ENCODE peak calls at places on chromosomes 4 and X, in five cellular contexts. M is mammary epithelial cell, N is Panc1, E is upper lobe of left lung, L is right lobe of liver. Q is an unnamed sample.

GRCh38 chrX:13733506-13733905 is 914 bp downstream of the TRAPPC2 start:
- DNase-seq in N (no peak), L (no peak), M (no peak), E (no peak), Q (no peak)

GRCh38 chr4:101221294-101221693 is 126.0 kb downstream of the PPP3CA start:
- DNase-seq in E (no peak), N (no peak), M (no peak), L (no peak), Q (no peak)

GRCh38 chr4:101346562-101347266 is 612 bp downstream of the PPP3CA start:
- DNase-seq in L (peak), M (peak), N (no peak), E (peak), Q (no peak)

GRCh38 chrX:69161371-69161770 is 3.9 kb downstream of the PJA1 start:
- DNase-seq in M (no peak), N (no peak), E (no peak), L (no peak), Q (no peak)

GRCh38 chr4:2962614-2963184 is 507 bp downstream of the NOP14 start:
- DNase-seq in L (no peak), N (no peak), M (no peak), E (peak), Q (no peak)

GRCh38 chr4:36256398-36256828 is 12.1 kb upstream of the ARAP2 start:
- DNase-seq in L (no peak), E (no peak), N (no peak), M (no peak), Q (no peak)

GRCh38 chrX:33726281-33727160 is 405.6 kb downstream of the FAM47A start:
- DNase-seq in L (no peak), M (no peak), E (no peak), N (no peak), Q (no peak)

GRCh38 chr4:4502694-4503311 is 39.0 kb downstream of the STX18 start:
- DNase-seq in M (no peak), N (no peak), E (no peak), L (no peak), Q (no peak)

GRCh38 chrX:53262918-53263394 is 18.4 kb downstream of the IQSEC2 start:
- DNase-seq in N (no peak), E (no peak), L (no peak), M (peak), Q (no peak)

GRCh38 chrX:94204524-94204923 is 530.5 kb downstream of the FAM133A start:
- DNase-seq in L (no peak), N (no peak), M (peak), E (no peak), Q (no peak)

GRCh38 chr4:41656572-41657301 is 91.8 kb downstream of the PHOX2B start:
- DNase-seq in N (no peak), M (no peak), E (no peak), L (peak), Q (no peak)

GRCh38 chrX:110315541-110315940 is 2.3 kb downstream of the AMMECR1 start:
- DNase-seq in E (no peak), L (no peak), N (no peak), M (no peak), Q (no peak)

DNA sequence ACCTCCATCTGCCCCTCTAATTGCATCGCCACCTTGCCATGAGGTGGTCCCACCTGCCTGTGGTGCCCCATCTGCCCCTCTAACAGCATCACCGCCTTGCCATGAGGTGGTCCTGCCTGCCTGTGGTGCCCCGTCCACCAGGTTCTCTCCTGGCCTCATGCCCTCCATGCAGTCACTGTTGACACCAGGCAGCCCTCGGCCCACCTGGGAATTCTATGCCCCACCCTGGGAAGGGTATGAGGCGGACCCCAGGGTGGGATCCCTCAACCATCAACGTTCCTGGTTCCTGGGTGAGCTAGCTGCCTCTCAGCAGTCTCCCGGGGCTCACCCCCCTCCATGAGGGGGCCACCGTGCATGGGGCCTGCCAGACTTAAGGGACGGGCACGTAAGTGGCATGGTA is 38.9 kb downstream of the ACOX3 start:
- DNase-seq in M (no peak), E (no peak), N (no peak), L (no peak), Q (no peak)
- H3K27ac ChIP-seq in M (no peak), E (peak), N (no peak), L (no peak), Q (peak)

GRCh38 chr4:94126669-94127068 is 81.0 kb upstream of the SMARCAD1 start:
- DNase-seq in M (no peak), E (no peak), N (no peak), L (no peak), Q (no peak)
- TF ChIP-seq CTCF in M (peak), E (no peak), N (peak), L (peak), Q (no peak)

GRCh38 chr4:336099-336892 is 1.3 kb upstream of the ZNF141 start:
- DNase-seq in M (no peak), L (peak), E (peak), N (no peak), Q (peak)
- H3K27ac ChIP-seq in M (no peak), L (peak), E (peak), N (no peak), Q (peak)

GRCh38 chrX:926991-927390 is 285.5 kb downstream of the CRLF2 start:
- DNase-seq in N (no peak), L (no peak), M (no peak), E (no peak), Q (no peak)
- TF ChIP-seq CTCF in N (no peak), L (no peak), M (no peak), E (no peak), Q (no peak)

GRCh38 chr4:16722386-16722785 is 176.1 kb downstream of the LDB2 start:
- DNase-seq in M (no peak), L (no peak), E (no peak), N (no peak), Q (no peak)
- H3K27ac ChIP-seq in M (no peak), L (peak), E (no peak), N (no peak), Q (no peak)

GRCh38 chr4:85793256-85793655 is 318.3 kb downstream of the ARHGAP24 start:
- DNase-seq in N (no peak), L (no peak), E (no peak), M (no peak), Q (no peak)
- TF ChIP-seq CTCF in N (no peak), L (no peak), E (no peak), M (no peak), Q (no peak)

GRCh38 chr4:11495818-11496217 is 67.1 kb upstream of the HS3ST1 start:
- DNase-seq in M (no peak), L (no peak), E (no peak), N (no peak), Q (no peak)

GRCh38 chr4:11497212-11497806 is 68.6 kb upstream of the HS3ST1 start:
- DNase-seq in L (no peak), M (peak), E (no peak), N (no peak), Q (no peak)

GRCh38 chr4:11496313-11496956 is 67.7 kb upstream of the HS3ST1 start:
- DNase-seq in N (no peak), L (no peak), M (peak), E (no peak), Q (no peak)

GRCh38 chr4:11495291-11495690 is 66.6 kb upstream of the HS3ST1 start:
- DNase-seq in M (no peak), E (no peak), L (no peak), N (no peak), Q (no peak)

GRCh38 chr4:11497972-11498371 is 69.3 kb upstream of the HS3ST1 start:
- DNase-seq in M (peak), N (no peak), L (no peak), E (no peak), Q (no peak)
- H3K27ac ChIP-seq in M (peak), N (no peak), L (no peak), E (no peak), Q (no peak)

DNA sequence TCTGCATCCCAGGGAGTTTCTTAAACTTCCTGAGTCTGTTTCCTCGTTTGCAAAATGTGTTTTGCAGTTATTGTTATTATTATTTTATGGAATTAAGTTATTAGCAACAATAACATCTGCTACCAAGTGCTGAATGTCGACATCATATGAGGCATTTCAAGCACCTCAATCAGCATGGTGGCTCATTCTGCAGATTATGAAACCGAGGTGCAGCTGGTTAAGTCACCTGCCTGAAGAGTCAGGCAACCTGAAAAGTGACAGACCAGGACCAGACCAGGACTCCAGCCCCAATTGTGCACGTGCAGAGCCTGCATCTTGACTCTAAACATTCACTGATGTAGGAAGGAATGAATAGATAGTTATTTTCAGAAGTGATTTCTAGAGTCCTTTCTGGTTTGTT is 99.8 kb downstream of the AFAP1 start:
- DNase-seq in M (no peak), E (no peak), N (no peak), L (no peak), Q (no peak)
- TF ChIP-seq CTCF in M (no peak), E (no peak), N (no peak), L (no peak), Q (no peak)

DNA sequence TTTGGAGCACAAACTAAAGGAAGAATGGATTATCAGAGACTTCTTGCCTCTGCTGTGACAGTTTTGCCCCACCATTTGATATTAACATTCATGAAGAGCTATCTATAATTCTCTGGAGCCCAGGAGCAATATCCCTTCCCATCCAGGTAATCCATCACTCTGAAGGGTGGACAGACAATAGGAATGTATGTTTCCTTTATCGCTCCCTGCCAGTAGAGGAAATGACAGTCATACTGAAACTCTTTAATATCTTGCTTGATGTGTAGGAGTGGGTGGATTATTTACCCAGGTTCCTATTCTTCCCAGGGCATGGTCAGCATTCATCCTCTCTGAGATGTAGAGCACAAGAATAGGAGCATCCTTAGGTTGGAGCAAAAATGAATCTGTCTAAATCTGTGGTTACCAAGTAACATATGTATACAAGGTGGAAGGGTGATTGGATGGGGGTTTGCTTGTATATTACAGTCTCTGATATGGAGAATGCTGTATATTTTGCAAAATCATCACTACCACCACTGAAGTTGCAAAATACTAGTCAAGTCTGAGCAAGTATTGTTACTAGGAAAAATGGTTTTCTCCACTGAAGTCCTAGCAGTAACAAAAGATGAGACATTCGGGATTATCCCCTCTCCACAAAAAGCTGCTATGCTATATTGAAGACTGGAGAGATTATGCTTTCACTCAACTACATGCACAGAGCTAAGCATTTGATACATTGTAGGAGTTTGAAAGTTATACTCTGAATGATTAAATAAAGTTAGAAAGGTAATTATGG is 151.6 kb downstream of the CBLL2 start:
- DNase-seq in M (peak), N (no peak), L (no peak), E (no peak), Q (no peak)
- H3K27ac ChIP-seq in M (peak), N (no peak), L (no peak), E (no peak), Q (no peak)

DNA sequence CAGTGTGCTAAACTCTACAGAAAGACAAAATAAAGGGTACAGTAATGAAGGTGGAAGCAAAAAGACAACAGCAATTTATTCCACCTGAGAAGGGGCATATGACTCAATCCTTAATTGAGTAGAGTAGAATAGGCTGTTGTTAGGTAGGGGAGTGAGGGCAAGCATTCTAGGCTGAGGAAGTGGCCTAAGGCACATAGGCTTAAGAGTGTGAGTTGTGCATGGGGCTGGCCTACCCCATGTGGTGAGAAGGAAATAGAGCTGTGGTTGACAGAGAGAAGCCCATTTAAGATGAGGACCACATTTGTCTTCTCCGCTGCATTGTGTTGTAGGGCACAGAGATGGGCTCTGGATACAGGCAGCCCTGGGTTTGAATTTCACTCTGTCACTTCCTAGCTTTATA is 3.4 kb upstream of the ZCCHC18 start:
- DNase-seq in L (no peak), M (no peak), N (no peak), E (no peak), Q (no peak)
- TF ChIP-seq CTCF in L (no peak), M (no peak), N (no peak), E (no peak), Q (no peak)

Q was measured in vagina.